ENCODE peak calls at places on chromosomes 7 and 10, in five cellular contexts. J is lower leg skin, S is GM23338, G is HFF-Myc, H is stomach. L is an unnamed sample.

GRCh38 chr7:44258423-44258760 is 57.6 kb downstream of the YKT6 start:
- DNase-seq in J (no peak), S (no peak), G (no peak), H (no peak), L (no peak)

GRCh38 chr10:30070001-30070759 is 10.8 kb upstream of the JCAD start:
- DNase-seq in J (no peak), S (no peak), G (peak; percentile 32), H (no peak), L (peak; percentile 52)

GRCh38 chr7:31261373-31261772 is 79.2 kb downstream of the NEUROD6 start:
- DNase-seq in J (no peak), S (peak; percentile 27), G (no peak), H (no peak), L (no peak)

GRCh38 chr10:70418229-70418628 is 14.3 kb downstream of the EIF4EBP2 start:
- DNase-seq in J (no peak), S (no peak), G (no peak), H (no peak), L (no peak)

GRCh38 chr7:109659261-109659660 is 1089.6 kb downstream of the DNAJB9 start:
- DNase-seq in J (no peak), S (no peak), G (no peak), H (no peak), L (no peak)

GRCh38 chr10:95508730-95509129 is 52.4 kb downstream of the SORBS1 start:
- DNase-seq in J (no peak), S (peak; percentile 45), G (no peak), H (no peak), L (no peak)

GRCh38 chr7:104971290-104972071 is 42.5 kb upstream of the KMT2E start:
- DNase-seq in J (no peak), S (no peak), G (no peak), H (peak; percentile 61), L (no peak)

GRCh38 chr10:86049442-86049841 is 317.2 kb downstream of the GRID1 start:
- DNase-seq in J (no peak), S (no peak), G (no peak), H (no peak), L (no peak)

GRCh38 chr10:128802062-128802461 is 665.0 kb upstream of the MGMT start:
- DNase-seq in J (no peak), S (no peak), G (no peak), H (no peak), L (no peak)

DNA sequence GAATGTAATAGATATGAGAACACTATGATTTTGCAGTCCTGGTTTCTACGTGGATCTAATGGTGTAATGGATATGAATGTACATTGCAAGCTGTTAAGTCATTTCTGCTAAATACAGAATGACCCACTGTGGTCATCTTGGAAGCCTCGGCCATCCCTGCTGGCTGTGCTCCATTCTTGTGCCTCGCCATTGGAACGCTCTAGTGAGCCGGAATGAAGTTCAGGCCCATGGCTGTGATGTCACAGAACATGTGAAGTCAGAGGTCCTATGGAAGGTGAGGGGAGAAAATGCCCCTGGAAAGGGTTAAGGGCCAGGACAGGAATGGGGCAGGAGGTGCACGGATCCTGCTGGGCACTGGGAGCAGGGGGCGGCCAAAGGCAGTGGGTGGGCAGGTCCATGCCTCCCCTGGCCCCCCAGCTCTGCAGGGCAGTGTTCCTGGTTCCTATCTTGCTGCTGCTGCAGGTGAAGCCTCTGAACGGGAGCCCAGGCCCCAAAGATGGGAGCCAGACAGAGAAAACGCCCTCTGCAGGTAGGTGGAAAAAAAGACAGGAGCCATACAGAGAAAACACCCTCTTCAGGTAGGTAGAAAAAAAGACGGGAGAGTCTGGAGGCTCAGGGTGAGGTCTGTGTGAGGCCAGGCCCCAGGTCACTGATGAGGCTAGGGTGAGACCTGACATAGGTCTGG is at the start of gene LLCFC1:
- DNase-seq in J (no peak), S (peak; percentile 84), G (no peak), H (peak; percentile 50), L (no peak)
- TF ChIP-seq CTCF in J (no peak), S (peak; percentile 72), G (peak; percentile 26), H (no peak), L (peak; percentile 5)

GRCh38 chr7:85186083-85186520 is 754 bp downstream of the SEMA3D start:
- DNase-seq in J (peak; percentile 29), S (peak; percentile 65), G (peak; percentile 40), H (peak; percentile 26), L (no peak)

GRCh38 chr7:85186521-85187241 is at the start of gene SEMA3D:
- DNase-seq in J (peak; percentile 61), S (peak; percentile 90), G (peak; percentile 70), H (peak; percentile 78), L (no peak)

GRCh38 chr7:85183296-85183695 is 3.6 kb downstream of the SEMA3D start:
- DNase-seq in J (no peak), S (no peak), G (no peak), H (no peak), L (no peak)

GRCh38 chr7:85185355-85186082 is 1.3 kb downstream of the SEMA3D start:
- DNase-seq in J (peak; percentile 51), S (peak; percentile 80), G (peak; percentile 39), H (peak; percentile 42), L (no peak)

GRCh38 chr7:85184599-85185354 is 2.1 kb downstream of the SEMA3D start:
- DNase-seq in J (peak; percentile 21), S (peak; percentile 58), G (peak; percentile 44), H (no peak), L (no peak)
- H3K4me3 ChIP-seq in J (no peak overlapping the region), S (peak overlapping the region; percentile 91), G (peak overlapping the region; percentile 95), H (peak overlapping the region; percentile 68), L (peak overlapping the region; percentile 95)

DNA sequence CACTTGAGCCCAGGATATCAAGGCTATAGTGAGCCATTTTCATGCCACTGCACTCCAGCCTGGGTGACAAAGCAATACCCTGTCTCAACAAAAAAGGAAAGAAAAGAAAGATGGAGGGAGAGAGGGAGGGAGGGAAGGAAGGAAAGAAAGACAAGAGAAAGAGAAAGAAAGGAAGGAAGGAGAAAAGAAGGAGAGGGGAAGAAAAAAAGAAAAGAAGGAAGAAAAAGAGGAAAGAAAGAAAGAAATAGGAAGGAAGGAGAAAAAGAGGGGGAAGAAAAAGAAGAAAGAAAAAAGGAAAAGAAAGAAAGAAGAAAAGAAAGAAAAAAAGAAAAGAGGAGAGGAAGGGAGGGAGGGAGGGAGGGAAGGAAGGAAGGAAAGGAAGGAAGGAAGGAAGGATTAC is 321.5 kb upstream of the CNTNAP2 start:
- DNase-seq in J (no peak), S (no peak), G (no peak), H (no peak), L (no peak)
- TF ChIP-seq CTCF in J (no peak), S (no peak), G (no peak), H (no peak), L (no peak)

DNA sequence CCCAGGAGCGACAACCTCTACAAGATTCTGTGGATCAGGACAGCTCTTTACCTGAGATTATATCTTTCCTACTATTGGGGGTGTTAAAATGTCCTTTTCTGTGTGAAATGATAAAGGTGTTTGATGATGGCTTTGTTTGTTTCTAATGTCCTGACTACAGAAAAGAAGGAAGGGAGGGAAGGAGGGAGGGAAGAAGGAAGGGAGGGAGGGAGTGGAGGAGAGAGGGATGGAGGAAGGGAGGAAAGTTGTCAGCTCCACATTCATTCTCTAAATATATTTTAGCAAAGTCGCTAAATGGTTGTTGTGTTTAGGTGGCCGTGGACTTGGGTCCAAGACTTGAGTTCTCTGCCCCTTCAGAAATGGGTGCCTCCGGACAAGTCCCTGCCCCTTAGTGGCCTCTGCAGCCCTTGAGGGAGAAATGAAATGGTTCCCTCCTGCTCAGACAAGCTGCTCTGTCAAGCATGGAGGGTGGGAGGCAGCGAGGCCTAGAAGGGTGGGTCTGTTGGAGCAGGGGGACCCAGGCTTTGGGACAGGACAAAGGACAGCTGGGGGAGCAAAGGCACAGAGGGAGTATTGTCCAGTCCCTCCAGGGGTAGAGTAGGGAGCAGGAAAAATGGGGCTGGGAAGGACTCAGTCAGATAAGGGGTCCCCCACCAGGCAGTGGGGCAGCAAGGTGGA is 4.4 kb downstream of the RGS10 start:
- DNase-seq in J (no peak), S (no peak), G (no peak), H (no peak), L (no peak)
- H3K4me3 ChIP-seq in J (no peak overlapping the region), S (no peak overlapping the region), G (no peak overlapping the region), H (no peak overlapping the region), L (no peak overlapping the region)

GRCh38 chr10:27500886-27501285 is 3.2 kb upstream of the RAB18 start:
- DNase-seq in J (peak; percentile 55), S (no peak), G (no peak), H (no peak), L (no peak)

GRCh38 chr10:27506280-27506679 is 2.2 kb downstream of the RAB18 start:
- DNase-seq in J (no peak), S (no peak), G (no peak), H (no peak), L (no peak)

GRCh38 chr10:27503498-27504006 is 552 bp upstream of the RAB18 start:
- DNase-seq in J (no peak), S (no peak), G (no peak), H (no peak), L (no peak)

GRCh38 chr10:27504897-27505457 is 873 bp downstream of the RAB18 start:
- DNase-seq in J (no peak), S (no peak), G (no peak), H (no peak), L (no peak)

DNA sequence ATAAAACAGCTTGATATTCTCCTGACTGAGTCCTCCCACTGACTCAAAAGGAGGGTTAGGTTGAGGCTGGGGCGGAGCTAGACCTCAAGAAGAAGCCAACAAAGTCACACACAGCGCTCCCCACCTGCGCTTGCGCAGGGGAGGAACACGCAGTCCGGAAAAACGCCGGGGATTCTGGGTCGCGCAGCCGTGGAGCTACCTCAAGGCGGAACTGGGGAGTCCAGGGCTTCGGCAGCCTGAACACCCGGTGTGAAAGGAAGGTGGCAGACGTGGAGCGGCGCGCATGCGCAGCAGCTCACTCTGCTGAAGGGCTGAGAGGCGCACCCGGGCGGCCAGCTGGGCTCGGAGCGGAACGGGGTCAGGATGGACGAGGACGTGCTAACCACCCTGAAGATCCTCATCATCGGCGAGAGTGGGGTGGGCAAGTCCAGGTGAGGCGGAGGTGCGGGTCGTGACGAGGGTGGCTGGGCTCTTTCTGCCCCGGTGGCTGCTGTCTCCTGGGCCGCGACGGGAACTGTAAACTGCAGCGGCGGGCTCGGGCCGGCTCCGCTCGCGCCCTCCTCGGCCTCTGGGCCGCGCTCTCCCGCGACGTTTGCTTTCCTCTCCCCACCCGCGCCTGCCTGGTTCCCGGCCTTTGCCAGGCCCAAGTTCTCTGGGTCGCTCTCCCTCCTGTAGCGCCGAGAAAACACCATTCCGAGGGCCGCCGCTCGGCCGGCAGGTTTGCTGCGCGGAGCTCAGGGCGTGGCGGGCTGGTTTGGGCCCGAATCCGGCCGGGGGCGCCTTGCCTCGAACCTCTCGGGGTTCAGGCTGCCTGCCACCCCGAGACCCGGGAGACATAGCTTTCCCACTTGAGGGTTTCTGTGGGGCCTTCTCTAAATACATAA is at the start of gene RAB18:
- DNase-seq in J (peak; percentile 97), S (peak; percentile 95), G (peak; percentile 95), H (peak; percentile 98), L (peak; percentile 93)
- TF ChIP-seq CTCF in J (no peak), S (no peak), G (no peak), H (no peak), L (no peak)

DNA sequence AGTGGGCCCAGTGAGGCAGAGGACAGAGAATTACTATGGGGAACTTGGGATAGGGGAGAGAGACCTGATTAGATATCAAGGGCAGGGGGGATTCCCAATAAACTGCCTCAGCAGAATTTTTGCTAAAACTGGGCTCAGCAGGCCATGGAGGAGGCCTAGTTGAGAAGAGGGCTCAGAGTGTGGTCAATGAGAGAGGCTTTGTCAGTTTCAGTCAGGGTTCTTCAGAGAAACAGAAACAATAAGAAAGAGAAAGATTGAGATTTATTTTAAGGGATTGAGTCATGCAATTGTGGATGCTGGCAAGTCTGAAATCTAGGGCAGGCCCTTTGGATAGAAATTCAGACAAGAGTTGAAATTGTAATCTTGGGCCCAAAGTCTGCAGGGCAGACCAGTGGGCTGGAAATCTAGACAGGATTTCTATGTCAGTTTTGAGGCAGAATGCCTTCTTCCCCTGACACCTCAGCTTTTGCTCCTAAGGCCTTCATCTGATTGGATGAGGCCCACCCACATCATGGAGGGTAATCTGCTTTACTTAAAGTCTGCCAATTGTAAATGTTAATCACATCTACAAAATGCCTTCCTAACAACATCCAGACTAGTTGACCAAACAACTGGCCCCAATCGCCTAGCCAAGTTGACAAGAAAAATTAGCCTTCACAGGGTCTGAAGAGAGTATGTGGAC is 33.5 kb upstream of the CCSER2 start:
- DNase-seq in J (no peak), S (no peak), G (no peak), H (no peak), L (no peak)
- H3K4me3 ChIP-seq in J (no peak overlapping the region), S (no peak overlapping the region), G (no peak overlapping the region), H (no peak overlapping the region), L (no peak overlapping the region)